ENCODE peak calls at places on chromosomes 5 and 9, in six cellular contexts. I, S, G, K, X and Y are unnamed samples.

GRCh38 chr5:124876564-124876963 is 130.1 kb upstream of the ZNF608 start:
- DNase-seq in I (peak), S (no peak), G (no peak), K (no peak), X (no peak), Y (no peak)

GRCh38 chr5:158200624-158201023 is 341.7 kb upstream of the CLINT1 start:
- DNase-seq in I (no peak), S (no peak), G (no peak), K (no peak), X (no peak), Y (no peak)

GRCh38 chr5:135944967-135945560 is 9.7 kb downstream of the LECT2 start:
- DNase-seq in I (peak), S (peak), G (peak), K (peak), X (peak), Y (peak)

GRCh38 chr5:111461261-111461671 is 51.1 kb downstream of the STARD4 start:
- DNase-seq in I (peak), S (peak), G (peak), K (no peak), X (no peak), Y (no peak)

GRCh38 chr9:81871695-81872094 is 56.5 kb upstream of the SPATA31D4 start:
- DNase-seq in I (peak), S (no peak), G (no peak), K (no peak), X (no peak), Y (no peak)

GRCh38 chr9:7320139-7320538 is 479.4 kb downstream of the DMAC1 start:
- DNase-seq in I (peak), S (no peak), G (peak), K (no peak), X (no peak), Y (peak)

GRCh38 chr5:108345541-108346171 is 36.2 kb downstream of the FBXL17 start:
- DNase-seq in I (peak), S (peak), G (no peak), K (no peak), X (no peak), Y (no peak)

GRCh38 chr9:85900504-85901201 is 40.3 kb upstream of the NAA35 start:
- DNase-seq in I (peak), S (no peak), G (peak), K (peak), X (no peak), Y (no peak)

GRCh38 chr5:132057498-132058255 is 2.8 kb upstream of the IL3 start:
- DNase-seq in I (no peak), S (no peak), G (no peak), K (no peak), X (peak), Y (no peak)